ENCODE peak calls at places on chromosome 22, in five cellular contexts. T, U, F, Y and X are unnamed samples.

GRCh38 chr22:20034143-20034542 is 13.2 kb downstream of the TANGO2 start:
- DNase-seq in U (no peak), T (no peak), F (no peak), Y (no peak), X (no peak)

GRCh38 chr22:39839917-39840510 is 53.5 kb downstream of the ENTHD1 start:
- DNase-seq in T (no peak), Y (no peak), U (no peak), F (no peak), X (no peak)

GRCh38 chr22:22125028-22125578 is 119.5 kb upstream of the VPREB1 start:
- DNase-seq in Y (no peak), F (no peak), T (no peak), U (no peak), X (no peak)

GRCh38 chr22:40597541-40598453 is 38.7 kb downstream of the MRTFA start:
- DNase-seq in F (no peak), T (peak), Y (no peak), U (no peak), X (peak)

GRCh38 chr22:30864441-30865420 is 103.8 kb downstream of the MORC2 start:
- DNase-seq in T (no peak), F (no peak), U (no peak), Y (no peak), X (no peak)

GRCh38 chr22:16932577-16932976 is 75.4 kb downstream of the GAB4 start:
- DNase-seq in F (no peak), U (no peak), Y (no peak), T (no peak), X (no peak)

GRCh38 chr22:36435516-36436415 is 45.7 kb downstream of the TXN2 start:
- DNase-seq in U (no peak), T (no peak), Y (no peak), F (peak), X (peak)

GRCh38 chr22:28015056-28015445 is 96.0 kb upstream of the PITPNB start:
- DNase-seq in F (peak), U (no peak), Y (no peak), T (no peak), X (no peak)

GRCh38 chr22:19044381-19044780 is 77.8 kb downstream of the DGCR2 start:
- DNase-seq in U (no peak), F (peak), Y (no peak), T (no peak), X (no peak)

GRCh38 chr22:19675428-19675827 is 38.9 kb upstream of the SEPTIN5 start:
- DNase-seq in T (no peak), Y (no peak), U (no peak), F (no peak), X (no peak)

GRCh38 chr22:19911540-19912235 is 29.9 kb upstream of the COMT start:
- DNase-seq in T (no peak), U (no peak), F (no peak), Y (no peak), X (no peak)

DNA sequence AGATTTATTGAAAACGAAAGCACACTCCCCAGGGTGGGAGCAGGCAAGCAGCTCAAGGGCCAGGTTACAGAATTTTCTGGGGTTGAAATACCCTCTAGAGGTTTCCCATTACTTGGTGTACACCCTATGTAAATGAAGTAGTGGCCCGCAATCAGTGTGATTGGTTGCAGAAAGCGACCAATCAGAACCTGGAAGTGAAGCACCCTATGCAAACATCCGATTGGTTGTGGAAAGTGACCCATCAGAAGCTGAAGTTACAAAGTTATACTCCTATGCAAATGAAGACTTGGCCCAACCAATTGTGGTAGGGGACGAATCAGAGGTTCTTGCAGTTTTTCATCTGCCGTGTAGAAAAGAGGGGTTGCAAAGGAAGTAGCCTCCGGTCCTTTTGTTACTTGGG is 19.2 kb downstream of the PRR5 start:
- DNase-seq in T (no peak), Y (no peak), U (no peak), F (no peak), X (no peak)
- H3K4me3 ChIP-seq in T (no peak), Y (no peak), U (no peak), F (no peak), X (no peak)

DNA sequence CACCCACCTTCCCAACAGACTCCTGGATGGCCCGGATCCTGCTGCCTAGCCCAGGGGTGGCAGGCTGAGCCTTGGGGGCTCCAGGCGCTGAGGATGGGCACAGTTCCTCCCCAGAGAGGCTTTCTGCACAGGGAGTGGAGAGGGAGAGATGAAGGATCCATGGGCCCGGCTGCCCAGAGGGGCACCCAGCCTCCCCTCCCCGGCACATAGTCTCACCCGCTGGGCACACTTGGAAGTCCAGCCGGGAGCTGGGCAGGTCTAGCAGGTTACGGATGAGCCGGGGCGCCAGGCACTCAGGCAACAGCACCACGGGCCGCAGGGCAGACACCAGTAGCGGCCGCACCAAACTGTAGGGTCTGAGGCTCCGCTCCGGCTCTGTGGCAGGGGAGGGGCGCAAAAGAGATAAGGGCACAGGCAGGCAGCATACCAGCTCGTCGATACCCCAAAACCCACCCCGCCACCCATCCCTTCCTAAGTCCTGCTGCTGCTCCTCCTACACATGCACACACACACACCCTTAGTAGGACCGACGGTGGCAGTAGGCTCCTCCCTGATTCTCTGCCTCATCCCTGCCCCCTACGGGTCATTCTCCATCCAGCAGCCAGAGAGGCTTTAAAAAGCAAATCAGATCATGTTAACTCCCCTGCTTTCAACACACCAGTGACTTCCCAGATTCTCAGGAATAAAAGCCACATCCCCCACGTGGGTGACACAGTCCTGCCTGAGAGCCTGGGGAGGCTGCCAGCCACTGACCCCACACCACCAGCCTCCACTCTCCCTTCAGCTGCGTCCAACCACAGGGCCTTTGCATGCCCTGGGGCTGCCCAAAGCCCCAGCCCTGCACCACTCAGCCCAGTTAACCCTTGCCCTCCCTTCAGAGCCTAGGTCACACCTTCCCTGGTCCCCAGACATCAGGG is 6.5 kb upstream of the MFNG start:
- DNase-seq in Y (no peak), T (peak), U (no peak), F (peak), X (peak)
- TF ChIP-seq CTCF in Y (peak), T (peak), U (peak), F (peak), X (peak)

DNA sequence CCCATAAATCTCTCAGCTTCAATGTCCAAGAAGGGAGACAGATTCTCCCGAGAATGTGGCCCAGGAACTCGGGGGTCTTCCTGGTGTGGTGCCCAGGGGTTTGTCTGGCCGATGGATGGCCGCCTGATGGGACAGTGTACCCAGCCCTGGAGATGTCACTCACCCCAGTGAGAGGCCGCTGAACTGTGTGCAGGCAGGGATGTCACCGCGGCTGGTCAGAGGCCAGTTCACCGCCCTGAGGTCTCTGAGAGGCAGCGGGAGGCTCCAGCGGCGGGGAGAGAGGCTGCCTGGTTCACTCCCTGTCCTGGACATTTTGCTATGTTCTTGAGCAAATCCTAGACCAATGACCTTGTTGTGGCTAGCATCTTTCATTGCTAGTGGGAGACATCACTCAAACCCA is 1349.5 kb downstream of the BRD1 start:
- DNase-seq in Y (no peak), U (no peak), F (no peak), T (no peak), X (no peak)
- H3K4me3 ChIP-seq in Y (no peak), U (no peak), F (no peak), T (no peak), X (no peak)

GRCh38 chr22:29751669-29752068 is 15.1 kb downstream of the ZMAT5 start:
- DNase-seq in F (no peak), Y (no peak), U (no peak), T (no peak), X (no peak)

GRCh38 chr22:29750559-29750958 is 16.2 kb downstream of the ZMAT5 start:
- DNase-seq in Y (no peak), T (no peak), U (no peak), F (no peak), X (no peak)

GRCh38 chr22:29751139-29751538 is 15.7 kb downstream of the ZMAT5 start:
- DNase-seq in F (no peak), U (no peak), Y (no peak), T (no peak), X (peak)

GRCh38 chr22:29748248-29748893 is 18.4 kb downstream of the ZMAT5 start:
- DNase-seq in U (no peak), T (no peak), F (no peak), Y (no peak), X (peak)

GRCh38 chr22:29750029-29750428 is 16.8 kb downstream of the ZMAT5 start:
- DNase-seq in F (no peak), Y (no peak), U (no peak), T (no peak), X (no peak)
- TF ChIP-seq CTCF in F (no peak), Y (no peak), U (no peak), T (no peak), X (no peak)

GRCh38 chr22:32476286-32476685 is 1.7 kb downstream of the FBXO7 start:
- DNase-seq in U (no peak), F (no peak), T (no peak), Y (no peak), X (no peak)
- H3K4me3 ChIP-seq in U (peak), F (peak), T (peak), Y (peak), X (peak)

GRCh38 chr22:35140879-35141745 is 75.2 kb downstream of the ISX start:
- DNase-seq in F (no peak), Y (no peak), U (no peak), T (peak), X (no peak)
- TF ChIP-seq CTCF in F (no peak), Y (peak), U (no peak), T (peak), X (no peak)

GRCh38 chr22:48489551-48490512 is 1337.8 kb downstream of the BRD1 start:
- DNase-seq in Y (no peak), T (no peak), U (no peak), F (no peak), X (no peak)
- H3K4me3 ChIP-seq in Y (no peak), T (no peak), U (peak), F (peak), X (no peak)

DNA sequence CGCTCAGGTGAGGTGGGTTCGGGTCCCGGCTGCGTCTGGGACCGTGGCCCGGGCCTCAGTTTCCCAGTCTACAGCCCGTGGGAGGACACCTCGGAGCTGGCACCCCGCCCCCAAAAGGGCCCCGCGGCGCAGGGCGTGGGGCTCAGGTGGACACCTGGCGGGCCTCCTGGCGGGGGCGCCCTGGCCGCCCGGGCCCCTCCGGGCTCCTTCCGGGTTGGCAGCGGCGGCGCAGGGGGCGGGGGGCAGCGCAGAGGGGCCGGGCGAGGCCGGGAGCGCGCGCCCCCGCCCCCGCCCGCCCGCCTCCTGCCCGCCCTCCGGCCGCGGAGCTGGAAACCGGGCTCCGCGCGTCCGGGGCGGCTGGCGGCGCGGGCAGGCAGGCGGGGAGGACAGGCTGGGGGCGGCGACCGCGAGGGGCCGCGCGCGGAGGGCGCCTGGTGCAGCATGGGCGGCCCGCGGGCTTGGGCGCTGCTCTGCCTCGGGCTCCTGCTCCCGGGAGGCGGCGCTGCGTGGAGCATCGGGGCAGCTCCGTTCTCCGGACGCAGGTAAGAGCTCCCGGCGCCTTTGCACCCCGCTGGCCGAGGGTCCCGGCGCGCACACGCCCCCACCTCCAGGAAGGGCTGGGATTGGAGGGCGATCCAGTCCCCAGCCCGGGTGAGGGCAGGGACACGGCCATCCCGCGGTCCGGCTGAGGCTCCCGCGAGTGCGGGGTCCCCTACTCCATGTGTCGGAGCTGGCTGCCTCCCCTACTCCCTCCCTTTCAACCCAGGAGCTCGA is at the start of gene EMID1:
- DNase-seq in Y (no peak), U (no peak), T (peak), F (no peak), X (no peak)
- TF ChIP-seq CTCF in Y (peak), U (peak), T (no peak), F (no peak), X (peak)

DNA sequence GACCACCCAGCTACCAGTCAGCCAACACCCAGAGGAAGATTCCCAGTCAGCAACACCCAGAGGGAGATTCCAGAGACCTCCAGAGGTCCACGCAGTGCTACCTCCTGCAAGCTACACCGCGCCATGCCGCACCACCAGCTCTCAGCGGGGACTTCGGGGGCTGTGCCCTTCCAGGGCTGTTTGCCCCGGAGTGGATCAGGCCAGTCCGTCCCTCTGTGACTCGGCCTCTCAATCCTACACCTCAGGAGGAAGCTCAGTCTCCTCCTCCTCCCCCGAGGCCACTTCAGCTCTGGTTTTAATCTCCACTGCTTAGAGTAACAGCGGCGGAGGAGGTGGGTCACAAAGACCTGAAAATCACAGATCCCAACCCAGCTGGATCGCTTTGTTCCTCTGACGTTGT is 68.6 kb downstream of the PHF21B start:
- DNase-seq in U (no peak), F (no peak), T (no peak), Y (no peak), X (no peak)
- H3K4me3 ChIP-seq in U (no peak), F (no peak), T (no peak), Y (no peak), X (no peak)